ENCODE peak calls at places on chromosomes 1 and 21, in six cellular contexts. I is WTC11; E is activated T-cell treated with anti-CD3 and anti-CD28 coated beads, Interleukin-2, amount 50 U/mL, for 1 hour; T is stimulated activated CD8-positive, alpha-beta memory T cell treated with anti-CD3 and anti-CD28 coated beads, Interleukin-2, amount 100 ng/mL, for 48 hours; G is activated CD8-positive, alpha-beta memory T cell treated with anti-CD3 and anti-CD28 coated beads for 4 hours; Q is Daoy. M is an unnamed sample.

GRCh38 chr1:213523781-213524398 is 463.9 kb upstream of the PROX1 start:
- DNase-seq in I (no peak), E (no peak), T (no peak), G (no peak), Q (no peak), M (no peak)

GRCh38 chr1:115838805-115839705 is 1.9 kb downstream of the NHLH2 start:
- DNase-seq in I (peak), E (no peak), T (no peak), G (no peak), Q (peak), M (peak)

GRCh38 chr1:79711001-79711431 is 704.5 kb upstream of the ADGRL4 start:
- DNase-seq in I (no peak), E (no peak), T (no peak), G (no peak), Q (no peak), M (no peak)

GRCh38 chr21:38948377-38948776 is 142.6 kb downstream of the ETS2 start:
- DNase-seq in I (no peak), E (no peak), T (no peak), G (no peak), Q (no peak), M (no peak)

GRCh38 chr1:59707216-59707615 is 107.5 kb upstream of the HOOK1 start:
- DNase-seq in I (no peak), E (no peak), T (no peak), G (no peak), Q (peak), M (no peak)

GRCh38 chr1:201721131-201722049 is 107.6 kb upstream of the IPO9 start:
- DNase-seq in I (no peak), E (no peak), T (no peak), G (no peak), Q (peak), M (no peak)

GRCh38 chr1:178931843-178932551 is 61.1 kb upstream of the ANGPTL1 start:
- DNase-seq in I (no peak), E (no peak), T (no peak), G (no peak), Q (no peak), M (no peak)

GRCh38 chr1:11566042-11566825 is 87.3 kb downstream of the DISP3 start:
- DNase-seq in I (no peak), E (no peak), T (no peak), G (no peak), Q (no peak), M (no peak)

GRCh38 chr1:53328490-53329182 is 766 bp upstream of the LRP8 start:
- DNase-seq in I (peak), E (no peak), T (no peak), G (no peak), Q (no peak), M (no peak)

GRCh38 chr1:156760796-156761104 is 6.6 kb upstream of the PRCC start:
- DNase-seq in I (no peak), E (no peak), T (no peak), G (no peak), Q (no peak), M (no peak)

GRCh38 chr1:245946905-245947304 is 560.2 kb downstream of the SMYD3 start:
- DNase-seq in I (no peak), E (no peak), T (no peak), G (no peak), Q (no peak), M (no peak)

GRCh38 chr1:222596696-222597095 is 7.0 kb upstream of the TAF1A start:
- DNase-seq in I (no peak), E (no peak), T (no peak), G (no peak), Q (no peak), M (no peak)

GRCh38 chr1:98962156-98962555 is 42.5 kb downstream of the PLPPR5 start:
- DNase-seq in I (no peak), E (no peak), T (no peak), G (no peak), Q (no peak), M (no peak)

GRCh38 chr1:85494957-85495266 is 30.0 kb upstream of the DDAH1 start:
- DNase-seq in I (no peak), E (no peak), T (no peak), G (no peak), Q (peak), M (no peak)

GRCh38 chr1:244273845-244274619 is 177.7 kb downstream of the ADSS2 start:
- DNase-seq in I (no peak), E (no peak), T (peak), G (no peak), Q (peak), M (no peak)

GRCh38 chr1:165056914-165057313 is 299.6 kb downstream of the LMX1A start:
- DNase-seq in I (no peak), E (no peak), T (no peak), G (no peak), Q (no peak), M (no peak)

GRCh38 chr1:159924025-159924790 is 1.1 kb downstream of the TAGLN2 start:
- DNase-seq in I (no peak), E (peak), T (peak), G (peak), Q (peak), M (peak)

GRCh38 chr1:185263292-185263691 is 53.8 kb downstream of the IVNS1ABP start:
- DNase-seq in I (no peak), E (no peak), T (no peak), G (no peak), Q (no peak), M (no peak)

GRCh38 chr1:165434264-165434663 is 10.7 kb downstream of the RXRG start:
- DNase-seq in I (no peak), E (no peak), T (no peak), G (no peak), Q (no peak), M (no peak)

GRCh38 chr1:185317886-185318310 is 855 bp upstream of the IVNS1ABP start:
- DNase-seq in I (no peak), E (no peak), T (peak), G (peak), Q (peak), M (no peak)

GRCh38 chr1:169124459-169124858 is 18.0 kb downstream of the ATP1B1 start:
- DNase-seq in I (no peak), E (no peak), T (no peak), G (no peak), Q (no peak), M (no peak)

GRCh38 chr1:155107309-155108283 is 20.1 kb upstream of the EFNA1 start:
- DNase-seq in I (no peak), E (no peak), T (no peak), G (no peak), Q (no peak), M (no peak)

GRCh38 chr1:201518105-201518504 is 11.2 kb upstream of the CSRP1 start:
- DNase-seq in I (no peak), E (no peak), T (no peak), G (no peak), Q (no peak), M (no peak)

GRCh38 chr1:201480231-201481003 is 11.4 kb upstream of the PHLDA3 start:
- DNase-seq in I (peak), E (peak), T (peak), G (peak), Q (peak), M (no peak)

GRCh38 chr1:8015036-8015808 is 10.9 kb downstream of the ERRFI1 start:
- DNase-seq in I (no peak), E (no peak), T (no peak), G (no peak), Q (peak), M (no peak)

GRCh38 chr21:41242238-41242829 is 74.3 kb upstream of the FAM3B start:
- DNase-seq in I (no peak), E (no peak), T (no peak), G (no peak), Q (no peak), M (no peak)

GRCh38 chr21:34981793-34982192 is 67.3 kb downstream of the RUNX1 start:
- DNase-seq in I (no peak), E (no peak), T (no peak), G (no peak), Q (no peak), M (no peak)

GRCh38 chr1:154951901-154952657 is 3.8 kb downstream of the PBXIP1 start:
- DNase-seq in I (no peak), E (peak), T (peak), G (no peak), Q (no peak), M (no peak)

GRCh38 chr1:6962956-6963915 is 178.0 kb downstream of the CAMTA1 start:
- DNase-seq in I (peak), E (peak), T (peak), G (no peak), Q (peak), M (no peak)

GRCh38 chr1:54973205-54973921 is 7.1 kb upstream of the TMEM61 start:
- DNase-seq in I (no peak), E (no peak), T (no peak), G (no peak), Q (no peak), M (no peak)

GRCh38 chr1:150404465-150404864 is 40.5 kb downstream of the RPRD2 start:
- DNase-seq in I (no peak), E (no peak), T (no peak), G (no peak), Q (no peak), M (no peak)

GRCh38 chr1:242184955-242185354 is 186.1 kb upstream of the MAP1LC3C start:
- DNase-seq in I (no peak), E (no peak), T (no peak), G (no peak), Q (no peak), M (no peak)

GRCh38 chr1:31760901-31761470 is 3.2 kb downstream of the ADGRB2 start:
- DNase-seq in I (peak), E (peak), T (no peak), G (peak), Q (peak), M (no peak)

GRCh38 chr1:25554886-25555752 is 11.7 kb downstream of the LDLRAP1 start:
- DNase-seq in I (no peak), E (no peak), T (no peak), G (no peak), Q (no peak), M (no peak)

GRCh38 chr1:156705321-156705917 is at the start of gene CRABP2:
- DNase-seq in I (peak), E (peak), T (no peak), G (no peak), Q (peak), M (peak)

GRCh38 chr1:12405325-12406217 is 175.7 kb downstream of the VPS13D start:
- DNase-seq in I (no peak), E (no peak), T (no peak), G (no peak), Q (peak), M (no peak)

GRCh38 chr1:181911715-181912114 is 149.8 kb downstream of the ZNF648 start:
- DNase-seq in I (no peak), E (no peak), T (no peak), G (no peak), Q (no peak), M (no peak)